ENCODE peak calls at places on chromosomes 16 and 17, in four cellular contexts. M, X, U and T are unnamed samples.
A peak's percentile ranks its signal among the peaks of the same experiment; 100 is the strongest.

GRCh38 chr16:55853114-55853513 is 20.2 kb upstream of the CES1 start:
- DNase-seq in M (no peak), X (peak; percentile 3), U (no peak), T (no peak)

GRCh38 chr16:89598199-89598598 is 15.2 kb upstream of the DPEP1 start:
- DNase-seq in M (no peak), X (no peak), U (peak; percentile 37), T (no peak)

GRCh38 chr17:74768069-74768762 is 7.9 kb downstream of the NAT9 start:
- DNase-seq in M (peak; percentile 68), X (no peak), U (no peak), T (no peak)

GRCh38 chr16:85986931-85987749 is 88.2 kb downstream of the IRF8 start:
- DNase-seq in M (no peak), X (no peak), U (peak; percentile 59), T (peak; percentile 56)

GRCh38 chr17:66441012-66441703 is 138.7 kb downstream of the PRKCA start:
- DNase-seq in M (no peak), X (no peak), U (no peak), T (no peak)

GRCh38 chr16:88464447-88465318 is 11.6 kb downstream of the ZFPM1 start:
- DNase-seq in M (no peak), X (no peak), U (no peak), T (peak; percentile 65)

GRCh38 chr17:1030684-1031557 is 34.0 kb downstream of the TIMM22 start:
- DNase-seq in M (peak; percentile 67), X (no peak), U (no peak), T (no peak)

GRCh38 chr16:27770271-27771196 is 220.6 kb downstream of the KATNIP start:
- DNase-seq in M (no peak), X (no peak), U (no peak), T (no peak)

GRCh38 chr17:61219460-61219859 is 180.2 kb upstream of the TBX2 start:
- DNase-seq in M (peak; percentile 16), X (no peak), U (peak; percentile 82), T (no peak)

GRCh38 chr16:86854895-86855294 is 276.5 kb downstream of the FOXL1 start:
- DNase-seq in M (no peak), X (peak; percentile 38), U (no peak), T (no peak)

GRCh38 chr16:56989988-56990387 is 631 bp downstream of the NLRC5 start:
- DNase-seq in M (no peak), X (no peak), U (no peak), T (peak; percentile 14)

GRCh38 chr16:78788276-78788675 is 688.8 kb downstream of the WWOX start:
- DNase-seq in M (no peak), X (no peak), U (no peak), T (no peak)

GRCh38 chr17:55965051-55965450 is 188.2 kb upstream of the ANKFN1 start:
- DNase-seq in M (no peak), X (no peak), U (no peak), T (no peak)

GRCh38 chr16:84044108-84044488 is 1.5 kb upstream of the SLC38A8 start:
- DNase-seq in M (no peak), X (no peak), U (peak; percentile 51), T (peak; percentile 69)

GRCh38 chr16:50853329-50853728 is 111.4 kb downstream of the CYLD start:
- DNase-seq in M (no peak), X (no peak), U (no peak), T (no peak)

GRCh38 chr16:3609895-3610697 is 1.3 kb downstream of the SLX4 start:
- DNase-seq in M (no peak), X (no peak), U (no peak), T (no peak)

GRCh38 chr16:69311533-69312388 is 611 bp downstream of the VPS4A start:
- DNase-seq in M (no peak), X (no peak), U (peak; percentile 52), T (peak; percentile 73)

GRCh38 chr16:11325404-11326083 is 19.7 kb upstream of the RMI2 start:
- DNase-seq in M (no peak), X (no peak), U (no peak), T (no peak)

GRCh38 chr16:86033016-86033474 is 134.1 kb downstream of the IRF8 start:
- DNase-seq in M (no peak), X (no peak), U (no peak), T (no peak)

GRCh38 chr16:84647830-84648594 is at the start of gene KLHL36:
- DNase-seq in M (peak; percentile 77), X (no peak), U (peak; percentile 67), T (peak; percentile 55)

GRCh38 chr17:231966-232807 is 50.7 kb upstream of the DOC2B start:
- DNase-seq in M (no peak), X (no peak), U (no peak), T (no peak)

GRCh38 chr17:67359960-67360817 is 6.2 kb downstream of the PSMD12 start:
- DNase-seq in M (no peak), X (no peak), U (peak; percentile 39), T (peak; percentile 46)

GRCh38 chr16:75064403-75065148 is 52.0 kb downstream of the LDHD start:
- DNase-seq in M (no peak), X (no peak), U (no peak), T (no peak)

GRCh38 chr17:80260791-80261158 is at the start of gene RNF213:
- DNase-seq in M (peak; percentile 65), X (no peak), U (peak; percentile 70), T (no peak)

GRCh38 chr17:64085650-64086005 is 44.3 kb downstream of the ERN1 start:
- DNase-seq in M (no peak), X (no peak), U (no peak), T (no peak)

GRCh38 chr17:78359216-78359935 is 501 bp downstream of the SOCS3 start:
- DNase-seq in M (peak; percentile 43), X (no peak), U (peak; percentile 42), T (no peak)

GRCh38 chr17:17714261-17714866 is 33.1 kb downstream of the RAI1 start:
- DNase-seq in M (no peak), X (no peak), U (no peak), T (no peak)

GRCh38 chr17:82332669-82333278 is 792 bp downstream of the SECTM1 start:
- DNase-seq in M (peak; percentile 43), X (no peak), U (no peak), T (peak; percentile 56)

GRCh38 chr16:3501783-3502400 is 1.1 kb downstream of the CLUAP1 start:
- DNase-seq in M (no peak), X (no peak), U (no peak), T (no peak)

GRCh38 chr17:901964-902363 is 77.6 kb downstream of the NXN start:
- DNase-seq in M (no peak), X (no peak), U (no peak), T (no peak)

GRCh38 chr16:20385844-20386832 is 18.4 kb downstream of the PDILT start:
- DNase-seq in M (peak; percentile 62), X (no peak), U (peak; percentile 69), T (peak; percentile 62)

GRCh38 chr17:35185849-35186248 is 8.3 kb downstream of the SLC35G3 start:
- DNase-seq in M (no peak), X (no peak), U (no peak), T (no peak)

GRCh38 chr16:28210264-28210663 is 1.5 kb downstream of the XPO6 start:
- DNase-seq in M (no peak), X (no peak), U (no peak), T (no peak)

GRCh38 chr16:67425046-67425445 is 5.9 kb upstream of the HSD11B2 start:
- DNase-seq in M (no peak), X (no peak), U (no peak), T (no peak)

GRCh38 chr16:82808036-82808435 is 181.3 kb downstream of the CDH13 start:
- DNase-seq in M (no peak), X (no peak), U (no peak), T (no peak)

GRCh38 chr16:83115491-83116232 is 488.9 kb downstream of the CDH13 start:
- DNase-seq in M (no peak), X (peak; percentile 34), U (no peak), T (no peak)

DNA sequence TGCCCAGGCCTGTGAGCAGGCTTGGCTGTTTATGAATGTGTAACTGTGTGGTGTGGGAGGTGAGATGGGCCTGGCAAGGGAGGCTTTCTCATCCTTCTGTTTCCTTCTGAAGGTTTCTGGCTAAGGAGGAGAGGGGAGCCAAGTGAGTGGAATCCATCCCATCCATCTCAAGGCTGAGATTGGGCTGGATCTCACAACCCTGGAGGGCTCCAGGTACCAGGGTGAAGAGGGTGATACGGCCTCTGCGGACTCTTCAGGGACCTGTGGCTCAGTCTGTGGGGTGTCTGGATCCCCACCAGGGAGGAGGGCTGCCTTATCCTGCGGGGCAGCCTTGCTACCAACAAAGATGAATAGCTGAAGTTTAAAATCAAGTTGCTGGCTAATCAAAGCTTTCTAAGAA is 7.0 kb downstream of the ZNF629 start:
- DNase-seq in M (no peak), X (no peak), U (no peak), T (no peak)
- TF ChIP-seq CTCF in M (no peak), X (no peak), U (no peak), T (no peak)

GRCh38 chr17:71438631-71439146 is 682.1 kb upstream of the SOX9 start:
- DNase-seq in M (no peak), X (peak; percentile 76), U (peak; percentile 10), T (peak; percentile 4)
- TF ChIP-seq CTCF in M (no peak), X (no peak), U (no peak), T (no peak)

GRCh38 chr17:2412561-2413021 is 11.7 kb upstream of the MNT start:
- DNase-seq in M (no peak), X (no peak), U (no peak), T (no peak)
- TF ChIP-seq CTCF in M (peak; percentile 41), X (peak; percentile 39), U (peak; percentile 13), T (no peak)

DNA sequence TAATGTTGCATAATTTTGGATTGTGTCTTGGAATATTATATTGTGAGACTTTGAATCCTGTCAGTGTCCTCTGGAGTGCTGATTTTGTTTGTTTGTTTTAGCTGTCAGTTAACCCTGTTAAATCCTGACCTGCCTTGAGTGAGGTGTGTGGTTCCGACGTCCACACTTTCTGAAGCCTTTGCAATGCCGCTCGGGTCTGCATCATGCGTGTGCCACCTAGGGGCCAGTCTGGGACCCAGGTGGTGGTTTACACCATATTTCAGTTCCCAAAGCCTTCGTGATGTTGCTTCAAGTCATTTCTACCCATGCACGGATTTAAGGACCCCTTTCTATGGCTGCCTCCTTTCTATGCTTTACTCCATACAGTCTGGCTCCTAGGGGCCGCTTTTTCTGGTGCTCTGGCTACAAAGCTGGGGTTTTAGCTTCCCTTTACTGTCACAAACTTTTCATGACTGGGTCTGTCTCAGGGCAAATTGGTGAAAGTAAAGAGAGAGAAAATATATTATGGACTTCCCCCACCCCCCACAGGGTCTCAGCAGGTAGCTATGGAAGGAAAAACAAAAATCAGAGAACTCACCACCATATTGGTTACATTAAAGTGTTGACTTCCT is 11.4 kb upstream of the OR4D1 start:
- DNase-seq in M (no peak), X (no peak), U (peak; percentile 34), T (no peak)
- TF ChIP-seq CTCF in M (peak; percentile 32), X (peak; percentile 45), U (peak; percentile 46), T (peak; percentile 61)

GRCh38 chr17:14300628-14301278 is at the start of gene HS3ST3B1:
- DNase-seq in M (peak; percentile 98), X (peak; percentile 99), U (peak; percentile 99), T (peak; percentile 97)
- TF ChIP-seq CTCF in M (no peak), X (peak; percentile 27), U (peak; percentile 6), T (peak; percentile 0)

GRCh38 chr17:8650119-8650499 is 19.6 kb upstream of the MYH10 start:
- DNase-seq in M (no peak), X (no peak), U (no peak), T (no peak)

GRCh38 chr17:8649157-8650118 is 18.9 kb upstream of the MYH10 start:
- DNase-seq in M (no peak), X (peak; percentile 96), U (no peak), T (no peak)

GRCh38 chr17:8654822-8655221 is 24.3 kb upstream of the MYH10 start:
- DNase-seq in M (no peak), X (no peak), U (no peak), T (no peak)

GRCh38 chr17:8647202-8647601 is 16.7 kb upstream of the MYH10 start:
- DNase-seq in M (no peak), X (no peak), U (no peak), T (no peak)

GRCh38 chr17:8651013-8651412 is 20.5 kb upstream of the MYH10 start:
- DNase-seq in M (no peak), X (no peak), U (no peak), T (no peak)
- TF ChIP-seq CTCF in M (peak; percentile 34), X (no peak), U (no peak), T (no peak)